ENCODE peak calls at places on chromosomes 3 and 15, in seven cellular contexts. Y is HFF-Myc; X is lower leg skin; M is activated gamma-delta T cell treated with Interleukin-2 at 50 U/mL for 16 hours; R is cardiac muscle cell; C is activated T-cell treated with anti-CD3 and anti-CD28 coated beads, Interleukin-2, amount 50 U/mL, for 1 hour; Z is central memory CD4-positive, alpha-beta T cell. H is an unnamed sample.

GRCh38 chr3:171936231-171936841 is 93.2 kb downstream of the TMEM212 start:
- DNase-seq in Y (no peak), X (no peak), M (no peak), R (no peak), C (no peak), Z (no peak), H (no peak)

GRCh38 chr15:40637221-40637745 is 43.2 kb downstream of the KNL1 start:
- DNase-seq in Y (no peak), X (no peak), M (no peak), R (no peak), C (no peak), Z (no peak), H (no peak)

GRCh38 chr3:140636452-140637138 is 41.3 kb upstream of the TRIM42 start:
- DNase-seq in Y (no peak), X (no peak), M (no peak), R (no peak), C (no peak), Z (no peak), H (no peak)

GRCh38 chr3:54202651-54203248 is 80.4 kb downstream of the CACNA2D3 start:
- DNase-seq in Y (no peak), X (peak), M (no peak), R (peak), C (no peak), Z (no peak), H (no peak)

GRCh38 chr15:52503788-52504496 is 24.7 kb downstream of the MYO5A start:
- DNase-seq in Y (no peak), X (no peak), M (no peak), R (no peak), C (no peak), Z (no peak), H (no peak)

GRCh38 chr3:44885618-44886017 is 11.2 kb downstream of the TGM4 start:
- DNase-seq in Y (peak), X (no peak), M (no peak), R (no peak), C (no peak), Z (no peak), H (no peak)

GRCh38 chr3:179416681-179417080 is 34.6 kb downstream of the GNB4 start:
- DNase-seq in Y (no peak), X (no peak), M (no peak), R (no peak), C (no peak), Z (no peak), H (no peak)

GRCh38 chr15:78697449-78697848 is 56.4 kb upstream of the CHRNB4 start:
- DNase-seq in Y (no peak), X (no peak), M (no peak), R (no peak), C (no peak), Z (no peak), H (no peak)

GRCh38 chr3:34260266-34260990 is 462.0 kb downstream of the PDCD6IP start:
- DNase-seq in Y (peak), X (no peak), M (no peak), R (peak), C (no peak), Z (no peak), H (no peak)

GRCh38 chr3:115217678-115218451 is 70.8 kb upstream of the ZBTB20 start:
- DNase-seq in Y (peak), X (no peak), M (no peak), R (peak), C (no peak), Z (peak), H (no peak)

H was measured in CD8-positive, alpha-beta memory T cell.